ENCODE peak calls at places on chromosomes 12 and 14, in four cellular contexts. X is A549, B is prostate gland, M is fibroblast of the aortic adventitia. S is an unnamed sample.

GRCh38 chr14:68824517-68825347 is 31.9 kb upstream of the ZFP36L1 start:
- DNase-seq in X (peak; percentile 80), B (peak; percentile 35), M (peak; percentile 75), S (peak; percentile 93)

GRCh38 chr12:69516950-69517349 is 46.8 kb downstream of the FRS2 start:
- DNase-seq in X (no peak), B (no peak), M (no peak), S (no peak)

GRCh38 chr14:78291958-78292357 is 121.8 kb downstream of the NRXN3 start:
- DNase-seq in X (no peak), B (no peak), M (no peak), S (no peak)

GRCh38 chr12:124469193-124469888 is 98.1 kb downstream of the NCOR2 start:
- DNase-seq in X (no peak), B (no peak), M (no peak), S (no peak)

GRCh38 chr12:75086086-75087038 is 123.3 kb downstream of the KCNC2 start:
- DNase-seq in X (no peak), B (no peak), M (peak; percentile 75), S (no peak)

GRCh38 chr12:69284131-69284530 is 44.8 kb downstream of the CPSF6 start:
- DNase-seq in X (peak; percentile 38), B (peak; percentile 34), M (peak; percentile 67), S (peak; percentile 87)

GRCh38 chr14:50801706-50802105 is 29.3 kb downstream of the NIN start:
- DNase-seq in X (no peak), B (no peak), M (peak; percentile 45), S (no peak)

GRCh38 chr12:58639323-58639934 is 280.9 kb downstream of the LRIG3 start:
- DNase-seq in X (no peak), B (no peak), M (peak; percentile 77), S (no peak)

GRCh38 chr14:101360045-101360931 is 201.0 kb upstream of the DIO3 start:
- DNase-seq in X (no peak), B (peak; percentile 35), M (no peak), S (no peak)

GRCh38 chr12:96204381-96204780 is 10.2 kb downstream of the ELK3 start:
- DNase-seq in X (no peak), B (no peak), M (no peak), S (no peak)

GRCh38 chr12:68962855-68963455 is 30.0 kb upstream of the CPM start:
- DNase-seq in X (no peak), B (no peak), M (peak; percentile 53), S (no peak)

GRCh38 chr12:122106891-122107660 is 28.5 kb downstream of the MLXIP start:
- DNase-seq in X (no peak), B (no peak), M (peak; percentile 59), S (peak; percentile 87)

GRCh38 chr14:95222151-95222631 is 64.9 kb upstream of the DICER1 start:
- DNase-seq in X (no peak), B (no peak), M (no peak), S (no peak)

GRCh38 chr14:56247495-56248087 is 129.4 kb downstream of the PELI2 start:
- DNase-seq in X (no peak), B (no peak), M (peak; percentile 50), S (no peak)

GRCh38 chr12:122031342-122032216 is 9.9 kb downstream of the BCL7A start:
- DNase-seq in X (peak; percentile 79), B (no peak), M (no peak), S (peak; percentile 77)

GRCh38 chr12:40010899-40011774 is 94.7 kb downstream of the SLC2A13 start:
- DNase-seq in X (peak; percentile 55), B (peak; percentile 35), M (peak; percentile 86), S (no peak)

GRCh38 chr14:104660597-104660996 is 28.8 kb upstream of the INF2 start:
- DNase-seq in X (no peak), B (no peak), M (no peak), S (no peak)

GRCh38 chr14:104393199-104393897 is 186.2 kb upstream of the C14orf180 start:
- DNase-seq in X (no peak), B (no peak), M (no peak), S (peak; percentile 61)

GRCh38 chr12:100253437-100253836 is 13.4 kb downstream of the DEPDC4 start:
- DNase-seq in X (no peak), B (no peak), M (no peak), S (no peak)
- TF ChIP-seq CTCF in X (no peak), B (no peak), M (no peak), S (no peak)

DNA sequence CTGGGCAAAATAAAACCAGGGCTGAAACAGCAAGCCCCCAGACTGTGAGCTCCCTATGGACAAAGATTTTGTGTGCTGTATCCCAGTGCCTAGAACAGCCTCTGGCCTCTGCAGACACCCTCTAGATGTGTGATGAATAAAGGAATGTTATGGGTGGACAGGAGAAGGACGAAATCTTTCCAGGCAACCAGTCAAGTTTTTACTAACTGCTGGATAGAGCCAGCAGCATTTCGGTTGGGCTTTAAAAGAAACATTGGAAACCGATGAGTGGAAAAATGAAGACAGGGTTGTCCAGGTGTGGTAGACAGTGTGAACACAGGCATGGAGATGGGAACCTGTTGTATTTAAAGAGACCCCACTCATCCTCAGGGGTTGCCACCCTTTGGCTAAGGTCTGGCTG is 4.0 kb downstream of the CHGA start:
- DNase-seq in X (no peak), B (no peak), M (peak; percentile 24), S (no peak)
- H3K4me3 ChIP-seq in X (no peak overlapping the region), B (no peak overlapping the region), M (no peak overlapping the region), S (no peak overlapping the region)

GRCh38 chr12:4939418-4940023 is 29.8 kb downstream of the KCNA1 start:
- DNase-seq in X (no peak), B (no peak), M (peak; percentile 5), S (no peak)
- TF ChIP-seq CTCF in X (no peak), B (no peak), M (peak; percentile 20), S (no peak)

GRCh38 chr12:57131896-57132744 is 3.8 kb downstream of the LRP1 start:
- DNase-seq in X (no peak), B (no peak), M (no peak), S (no peak)
- H3K4me3 ChIP-seq in X (no peak overlapping the region), B (no peak overlapping the region), M (peak overlapping the region; percentile 89), S (peak overlapping the region; percentile 23)

GRCh38 chr12:7078163-7078562 is 14.1 kb downstream of the C1R start:
- DNase-seq in X (no peak), B (no peak), M (no peak), S (no peak)
- TF ChIP-seq CTCF in X (peak; percentile 24), B (no peak), M (no peak), S (no peak)

DNA sequence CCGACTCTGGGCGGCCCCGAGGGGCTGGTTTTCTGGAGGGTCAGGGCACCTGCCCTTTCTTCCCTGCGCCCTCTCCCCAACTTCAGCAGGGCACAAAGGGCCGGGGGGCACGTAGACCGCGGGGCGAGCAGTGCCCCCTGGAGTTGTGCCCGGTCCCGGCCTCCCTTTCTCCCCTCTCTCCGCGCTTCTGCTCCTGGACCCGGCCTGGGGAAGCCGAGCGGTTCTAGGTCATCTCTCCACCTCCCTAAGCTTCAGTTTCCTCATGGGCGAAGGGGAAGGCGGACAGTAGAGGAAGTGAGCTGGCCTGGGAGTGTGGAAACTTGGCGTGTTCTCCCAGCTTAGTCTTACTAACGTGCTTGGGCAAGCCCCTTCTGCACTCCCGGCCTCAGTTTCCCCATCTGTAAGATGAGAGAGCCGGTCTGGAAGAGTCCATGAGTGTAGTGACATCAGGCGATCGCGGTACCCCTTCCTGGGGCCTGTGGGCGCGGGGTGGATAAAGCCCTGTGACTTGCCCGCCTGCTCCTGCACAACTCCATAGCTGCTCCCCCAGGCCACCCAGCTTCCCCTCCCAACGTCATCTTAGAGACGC is 158.6 kb upstream of the PARP11 start:
- DNase-seq in X (peak; percentile 15), B (peak; percentile 8), M (no peak), S (peak; percentile 71)
- H3K4me3 ChIP-seq in X (peak overlapping the region; percentile 35), B (peak overlapping the region; percentile 34), M (peak overlapping the region; percentile 35), S (peak overlapping the region; percentile 52)

GRCh38 chr12:6946033-6946919 is 2.5 kb downstream of the C12orf57 start:
- DNase-seq in X (peak; percentile 93), B (peak; percentile 97), M (no peak), S (peak; percentile 97)
- TF ChIP-seq CTCF in X (no peak), B (peak; percentile 59), M (no peak), S (no peak)

S was measured in upper lobe of right lung.